ENCODE peak calls at places on chromosomes 13 and 19, in seven cellular contexts. C is cardiac fibroblast; O is GM13976; G is left lung; U is sigmoid colon; Y is GM12864; V is CD4-positive, alpha-beta T cell. N is an unnamed sample.

GRCh38 chr13:94858856-94859811 is 146.8 kb upstream of the SOX21 start:
- DNase-seq in C (peak), V (no peak), Y (no peak), G (peak), U (peak), O (no peak), N (no peak)

GRCh38 chr13:98575876-98576214 is 1.1 kb downstream of the STK24 start:
- DNase-seq in U (no peak), C (no peak), Y (no peak), V (no peak), G (no peak), O (no peak), N (no peak)

GRCh38 chr19:13979224-13979623 is 26.9 kb downstream of the RFX1 start:
- DNase-seq in G (peak), C (peak), O (no peak), V (no peak), U (no peak), Y (no peak), N (no peak)

GRCh38 chr19:47723573-47723923 is 10.3 kb downstream of the EHD2 start:
- DNase-seq in U (peak), Y (no peak), C (peak), O (no peak), G (no peak), V (no peak), N (no peak)

GRCh38 chr19:40741527-40742390 is 8.5 kb downstream of the ACTMAP start:
- DNase-seq in U (no peak), Y (no peak), G (no peak), C (no peak), V (no peak), O (no peak), N (no peak)

GRCh38 chr19:40627486-40628279 is 26.5 kb downstream of the LTBP4 start:
- DNase-seq in C (no peak), Y (no peak), O (no peak), V (no peak), G (peak), U (no peak), N (no peak)

GRCh38 chr13:23558675-23559536 is 11.3 kb upstream of the TNFRSF19 start:
- DNase-seq in U (peak), C (peak), V (no peak), G (no peak), Y (no peak), O (no peak), N (peak)

GRCh38 chr19:30376826-30377425 is 4.7 kb downstream of the ZNF536 start:
- DNase-seq in V (no peak), O (no peak), U (peak), G (no peak), Y (no peak), C (no peak), N (no peak)

GRCh38 chr19:7789447-7789846 is 26.4 kb downstream of the CLEC4M start:
- DNase-seq in Y (no peak), V (peak), U (no peak), O (peak), G (no peak), C (no peak), N (no peak)

GRCh38 chr19:5632657-5633056 is 9.8 kb downstream of the SAFB start:
- DNase-seq in V (no peak), Y (no peak), C (no peak), G (no peak), U (no peak), O (no peak), N (no peak)

GRCh38 chr13:26742691-26743358 is 17.8 kb downstream of the GPR12 start:
- DNase-seq in G (peak), O (no peak), U (no peak), V (no peak), C (no peak), Y (no peak), N (no peak)

GRCh38 chr13:51959773-51960172 is 51.5 kb downstream of the ATP7B start:
- DNase-seq in V (no peak), O (peak), C (no peak), U (no peak), G (no peak), Y (peak), N (no peak)

GRCh38 chr19:51576850-51577249 is 5.8 kb downstream of the ZNF175 start:
- DNase-seq in Y (no peak), C (no peak), O (no peak), V (no peak), U (no peak), G (no peak), N (no peak)

GRCh38 chr13:44151474-44151873 is 222.2 kb upstream of the SERP2 start:
- DNase-seq in Y (no peak), G (no peak), V (no peak), U (no peak), O (no peak), C (no peak), N (no peak)

GRCh38 chr13:112931028-112931934 is 37.7 kb upstream of the MCF2L start:
- DNase-seq in U (peak), G (no peak), Y (no peak), V (no peak), C (peak), O (no peak), N (peak)

GRCh38 chr13:27973291-27973690 is 4.2 kb upstream of the CDX2 start:
- DNase-seq in G (no peak), V (no peak), Y (no peak), C (no peak), O (no peak), U (no peak), N (no peak)

GRCh38 chr13:99731747-99732146 is 230.5 kb downstream of the TM9SF2 start:
- DNase-seq in Y (no peak), V (no peak), C (no peak), O (no peak), U (no peak), G (no peak), N (no peak)

GRCh38 chr19:29630661-29631060 is 24.6 kb downstream of the POP4 start:
- DNase-seq in U (peak), C (no peak), O (no peak), Y (no peak), V (no peak), G (no peak), N (no peak)

GRCh38 chr19:47066376-47067214 is 18.2 kb upstream of the TMEM160 start:
- DNase-seq in U (no peak), O (no peak), Y (no peak), V (no peak), C (no peak), G (peak), N (no peak)

GRCh38 chr13:85535306-85535705 is 263.9 kb downstream of the SLITRK6 start:
- DNase-seq in Y (no peak), V (no peak), U (no peak), C (no peak), G (no peak), O (no peak), N (no peak)

GRCh38 chr19:31274266-31274963 is 74.8 kb downstream of the TSHZ3 start:
- DNase-seq in Y (no peak), O (no peak), U (peak), G (no peak), V (no peak), C (no peak), N (no peak)

GRCh38 chr13:113005076-113005865 is 36.3 kb downstream of the MCF2L start:
- DNase-seq in O (no peak), G (no peak), C (no peak), U (no peak), V (no peak), Y (no peak), N (no peak)

GRCh38 chr13:74324338-74324737 is 190.1 kb upstream of the KLF12 start:
- DNase-seq in O (no peak), C (no peak), G (no peak), Y (no peak), U (no peak), V (no peak), N (no peak)
- TF ChIP-seq CTCF in O (no peak), C (no peak), G (no peak), Y (no peak), U (no peak), V (no peak), N (no peak)

DNA sequence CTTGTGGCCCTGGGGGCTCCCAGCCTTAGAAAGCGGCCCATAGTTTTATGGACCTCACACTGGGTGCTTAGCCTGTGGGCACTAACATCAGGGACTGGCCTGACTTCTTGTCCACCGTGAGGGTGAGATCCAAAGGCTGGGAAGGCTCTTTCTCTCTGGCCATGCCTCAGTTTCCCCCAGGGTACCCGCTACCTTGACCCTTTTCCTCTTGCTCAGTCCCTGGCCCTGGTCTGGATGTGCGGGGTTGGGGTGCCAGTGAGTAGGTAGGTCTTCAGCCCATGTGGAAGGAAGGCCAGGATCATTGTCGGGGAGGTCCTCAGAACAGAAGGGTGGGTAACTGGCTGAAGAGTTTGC is 1.6 kb upstream of the TMEM161A start:
- DNase-seq in V (no peak), C (no peak), G (no peak), Y (no peak), U (no peak), O (no peak), N (no peak)
- TF ChIP-seq CTCF in V (peak), C (no peak), G (no peak), Y (no peak), U (no peak), O (no peak), N (peak)

GRCh38 chr19:49102303-49102702 is 11.9 kb upstream of the LIN7B start:
- DNase-seq in C (no peak), U (no peak), O (no peak), Y (no peak), V (no peak), G (no peak), N (no peak)
- TF ChIP-seq CTCF in C (no peak), U (no peak), O (no peak), Y (no peak), V (no peak), G (no peak), N (no peak)

GRCh38 chr13:73292127-73292526 is 233.3 kb downstream of the KLF5 start:
- DNase-seq in C (no peak), G (no peak), U (no peak), Y (no peak), V (no peak), O (no peak), N (no peak)

GRCh38 chr13:73287871-73288270 is 229.1 kb downstream of the KLF5 start:
- DNase-seq in C (no peak), Y (no peak), O (no peak), G (no peak), V (no peak), U (no peak), N (no peak)

GRCh38 chr13:73288596-73288995 is 229.8 kb downstream of the KLF5 start:
- DNase-seq in V (no peak), C (no peak), G (no peak), U (no peak), O (no peak), Y (no peak), N (no peak)

GRCh38 chr13:73293902-73294523 is 235.2 kb downstream of the KLF5 start:
- DNase-seq in U (no peak), O (no peak), C (no peak), Y (no peak), G (no peak), V (no peak), N (no peak)

GRCh38 chr13:73290844-73291243 is 232.0 kb downstream of the KLF5 start:
- DNase-seq in G (no peak), C (no peak), O (no peak), U (no peak), V (no peak), Y (no peak), N (no peak)
- TF ChIP-seq CTCF in G (no peak), C (no peak), O (no peak), U (no peak), V (no peak), Y (no peak), N (no peak)

DNA sequence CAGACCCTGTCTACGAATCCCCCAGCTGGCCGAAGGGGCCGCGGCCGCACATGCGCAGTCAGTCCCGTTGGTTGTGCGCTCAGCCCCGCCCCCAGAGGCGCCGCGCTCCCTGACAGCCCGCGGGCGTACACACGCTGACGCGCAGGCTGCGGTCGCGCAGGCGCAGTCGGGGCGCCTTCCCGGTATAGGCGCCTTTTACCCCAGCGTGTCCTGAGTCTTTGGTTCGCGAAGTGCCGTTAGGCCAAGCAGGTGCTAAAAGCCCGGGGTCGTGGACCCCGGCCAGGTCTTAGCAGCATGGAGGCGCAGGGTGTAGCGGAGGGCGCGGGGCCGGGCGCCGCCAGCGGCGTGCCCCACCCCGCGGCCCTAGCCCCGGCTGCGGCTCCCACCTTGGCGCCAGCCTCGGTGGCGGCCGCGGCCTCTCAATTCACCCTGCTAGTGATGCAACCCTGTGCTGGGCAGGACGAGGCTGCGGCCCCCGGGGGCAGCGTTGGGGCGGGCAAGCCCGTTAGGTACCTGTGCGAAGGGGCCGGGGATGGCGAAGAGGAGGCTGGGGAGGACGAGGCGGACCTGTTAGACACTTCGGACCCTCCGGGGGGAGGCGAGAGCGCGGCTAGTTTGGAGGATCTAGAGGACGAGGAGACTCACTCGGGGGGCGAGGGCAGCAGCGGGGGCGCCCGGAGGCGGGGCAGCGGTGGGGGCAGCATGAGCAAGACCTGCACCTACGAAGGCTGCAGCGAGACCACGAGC is at the start of gene RFXAP:
- DNase-seq in G (peak), O (peak), V (peak), U (peak), Y (peak), C (peak), N (peak)
- TF ChIP-seq CTCF in G (no peak), O (peak), V (peak), U (no peak), Y (peak), C (no peak), N (no peak)

GRCh38 chr19:10819124-10820060 is 16.6 kb downstream of the TMED1 start:
- DNase-seq in O (no peak), G (peak), C (no peak), Y (no peak), V (no peak), U (no peak), N (no peak)
- TF ChIP-seq CTCF in O (no peak), G (no peak), C (no peak), Y (no peak), V (no peak), U (no peak), N (no peak)

GRCh38 chr13:88068975-88069374 is 397.8 kb downstream of the SLITRK5 start:
- DNase-seq in Y (no peak), V (no peak), O (no peak), U (peak), G (peak), C (no peak), N (no peak)
- TF ChIP-seq CTCF in Y (no peak), V (no peak), O (no peak), U (no peak), G (no peak), C (no peak), N (peak)

N was measured in neural crest cell.